ENCODE peak calls at places on chromosomes 12 and 14, in ten cellular contexts. F is right lobe of liver, O is astrocyte of the spinal cord, W is testis, U is thoracic aorta, T is PC-3, S is ovary, C is brain microvascular endothelial cell, A is Panc1, J is uterus. B is an unnamed sample.

GRCh38 chr12:95796225-95796981 is 5.8 kb upstream of the NTN4 start:
- DNase-seq in F (no peak), O (no peak), W (no peak), U (no peak), T (peak), S (no peak), C (no peak), A (no peak), J (no peak), B (no peak)

GRCh38 chr12:4032906-4033628 is 159.9 kb upstream of the PARP11 start:
- DNase-seq in F (no peak), O (no peak), W (no peak), U (no peak), T (peak), S (no peak), C (no peak), A (no peak), J (no peak), B (no peak)

GRCh38 chr12:6492838-6493579 is at the start of gene MRPL51:
- DNase-seq in F (peak), O (peak), W (peak), U (peak), T (peak), S (peak), C (peak), A (peak), J (peak), B (peak)

GRCh38 chr14:36068777-36069534 is 107.6 kb downstream of the PTCSC3 start:
- DNase-seq in F (no peak), O (peak), W (no peak), U (no peak), T (peak), S (no peak), C (peak), A (no peak), J (no peak), B (peak)

GRCh38 chr14:23327947-23328744 is 6.9 kb downstream of the PABPN1 start:
- DNase-seq in F (peak), O (peak), W (peak), U (no peak), T (peak), S (peak), C (peak), A (peak), J (peak), B (peak)

GRCh38 chr12:108349245-108349644 is 10.1 kb upstream of the CMKLR1 start:
- DNase-seq in F (no peak), O (peak), W (no peak), U (no peak), T (no peak), S (peak), C (peak), A (no peak), J (peak), B (no peak)

GRCh38 chr12:40622246-40622838 is 69.9 kb upstream of the CNTN1 start:
- DNase-seq in F (peak), O (peak), W (peak), U (peak), T (peak), S (peak), C (peak), A (peak), J (peak), B (peak)

GRCh38 chr14:41718477-41719166 is 111.9 kb downstream of the LRFN5 start:
- DNase-seq in F (no peak), O (no peak), W (no peak), U (no peak), T (peak), S (no peak), C (no peak), A (no peak), J (no peak), B (no peak)

GRCh38 chr12:127558363-127558762 is 708.6 kb upstream of the TMEM132C start:
- DNase-seq in F (no peak), O (peak), W (no peak), U (no peak), T (no peak), S (no peak), C (no peak), A (no peak), J (no peak), B (no peak)

GRCh38 chr14:66815687-66816086 is 307.7 kb downstream of the GPHN start:
- DNase-seq in F (no peak), O (no peak), W (no peak), U (no peak), T (no peak), S (no peak), C (no peak), A (no peak), J (no peak), B (no peak)

GRCh38 chr12:119942386-119942785 is 46.6 kb upstream of the BICDL1 start:
- DNase-seq in F (no peak), O (no peak), W (peak), U (no peak), T (no peak), S (no peak), C (no peak), A (no peak), J (no peak), B (no peak)

GRCh38 chr12:28958553-28959195 is 190.4 kb upstream of the FAR2 start:
- DNase-seq in F (no peak), O (peak), W (no peak), U (no peak), T (peak), S (no peak), C (peak), A (no peak), J (no peak), B (peak)

GRCh38 chr12:98514984-98515367 is 414 bp upstream of the TMPO start:
- DNase-seq in F (no peak), O (no peak), W (no peak), U (no peak), T (no peak), S (no peak), C (no peak), A (no peak), J (no peak), B (no peak)

GRCh38 chr12:97167598-97167997 is 260.5 kb downstream of the NEDD1 start:
- DNase-seq in F (no peak), O (peak), W (no peak), U (no peak), T (no peak), S (no peak), C (no peak), A (no peak), J (no peak), B (peak)

GRCh38 chr12:19739195-19739776 is 300.0 kb downstream of the AEBP2 start:
- DNase-seq in F (no peak), O (peak), W (peak), U (peak), T (peak), S (no peak), C (peak), A (no peak), J (no peak), B (peak)

GRCh38 chr14:61298834-61299233 is 17.7 kb upstream of the TMEM30B start:
- DNase-seq in F (no peak), O (no peak), W (no peak), U (no peak), T (no peak), S (no peak), C (no peak), A (no peak), J (no peak), B (no peak)

GRCh38 chr14:94174622-94175402 is 690 bp downstream of the PPP4R4 start:
- DNase-seq in F (peak), O (no peak), W (peak), U (no peak), T (no peak), S (peak), C (no peak), A (no peak), J (peak), B (no peak)

GRCh38 chr12:130131817-130132216 is 30.4 kb upstream of the FZD10 start:
- DNase-seq in F (no peak), O (no peak), W (no peak), U (no peak), T (no peak), S (no peak), C (no peak), A (no peak), J (no peak), B (no peak)

GRCh38 chr12:91493308-91493707 is 310.7 kb upstream of the DCN start:
- DNase-seq in F (no peak), O (no peak), W (no peak), U (no peak), T (peak), S (no peak), C (no peak), A (no peak), J (no peak), B (no peak)

GRCh38 chr14:103995876-103996275 is 53.5 kb upstream of the RD3L start:
- DNase-seq in F (no peak), O (no peak), W (no peak), U (no peak), T (no peak), S (no peak), C (no peak), A (no peak), J (no peak), B (no peak)

GRCh38 chr14:89899917-89900680 is 54.4 kb downstream of the EFCAB11 start:
- DNase-seq in F (no peak), O (peak), W (no peak), U (no peak), T (peak), S (no peak), C (no peak), A (no peak), J (no peak), B (no peak)

GRCh38 chr12:84955298-84955697 is 42.7 kb upstream of the SLC6A15 start:
- DNase-seq in F (no peak), O (no peak), W (no peak), U (no peak), T (no peak), S (no peak), C (no peak), A (no peak), J (no peak), B (no peak)

GRCh38 chr12:40970320-40970907 is 217.7 kb upstream of the PDZRN4 start:
- DNase-seq in F (no peak), O (no peak), W (no peak), U (no peak), T (peak), S (no peak), C (no peak), A (no peak), J (no peak), B (no peak)

GRCh38 chr14:50666772-50667490 is 1.2 kb downstream of the SAV1 start:
- DNase-seq in F (no peak), O (peak), W (peak), U (no peak), T (peak), S (peak), C (peak), A (no peak), J (peak), B (peak)

GRCh38 chr12:49388682-49389081 is 21.4 kb downstream of the SPATS2 start:
- DNase-seq in F (no peak), O (no peak), W (no peak), U (no peak), T (no peak), S (no peak), C (no peak), A (no peak), J (no peak), B (no peak)

GRCh38 chr14:54533100-54533499 is 23.4 kb downstream of the CGRRF1 start:
- DNase-seq in F (no peak), O (no peak), W (no peak), U (no peak), T (no peak), S (no peak), C (no peak), A (no peak), J (no peak), B (no peak)

DNA sequence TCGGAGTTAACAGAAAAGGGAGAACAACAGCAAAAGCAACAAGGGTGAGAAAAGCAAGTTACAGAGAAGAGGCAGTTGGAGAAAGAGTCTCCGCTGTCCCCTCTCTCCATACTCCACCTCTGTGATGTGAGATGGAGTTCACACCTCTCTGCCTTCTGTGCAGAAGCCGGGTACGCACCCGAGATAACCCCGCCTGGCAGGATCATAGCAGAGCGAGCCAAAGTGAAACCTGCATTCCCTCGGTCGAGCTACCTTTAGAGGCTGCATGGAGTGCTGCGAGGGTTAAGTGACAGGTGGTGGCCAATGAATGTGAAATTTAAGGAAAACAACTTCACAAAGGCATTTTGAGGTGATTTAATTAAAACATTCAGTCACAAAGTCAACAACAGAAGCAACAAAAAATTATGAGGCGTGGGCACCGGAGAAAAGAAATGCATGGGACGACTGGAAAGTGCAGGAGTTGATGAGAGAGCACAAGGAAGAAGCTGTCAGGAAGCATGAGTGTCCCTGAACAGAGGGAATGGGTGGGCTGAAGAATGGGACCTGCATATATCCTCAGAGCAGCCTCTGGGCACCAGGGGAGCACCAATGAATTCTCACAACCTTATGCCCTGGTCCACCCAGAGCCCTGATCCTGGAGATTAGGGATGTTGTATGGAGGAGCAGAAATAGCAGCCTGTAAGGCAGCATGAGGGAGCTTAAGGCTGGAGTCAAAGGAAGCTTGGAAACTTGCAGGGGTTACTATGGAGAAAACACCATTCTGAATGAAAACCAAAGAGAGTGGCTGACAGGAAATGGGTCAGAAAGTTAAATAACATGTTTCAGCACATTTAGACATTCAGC is 208.3 kb downstream of the EMP1 start:
- DNase-seq in F (no peak), O (no peak), W (no peak), U (no peak), T (no peak), S (no peak), C (no peak), A (no peak), J (no peak), B (no peak)
- H3K4me3 ChIP-seq in F (no peak), O (no peak), W (no peak), U (no peak), T (no peak), S (no peak), C (no peak), A (peak), J (no peak), B (no peak)

DNA sequence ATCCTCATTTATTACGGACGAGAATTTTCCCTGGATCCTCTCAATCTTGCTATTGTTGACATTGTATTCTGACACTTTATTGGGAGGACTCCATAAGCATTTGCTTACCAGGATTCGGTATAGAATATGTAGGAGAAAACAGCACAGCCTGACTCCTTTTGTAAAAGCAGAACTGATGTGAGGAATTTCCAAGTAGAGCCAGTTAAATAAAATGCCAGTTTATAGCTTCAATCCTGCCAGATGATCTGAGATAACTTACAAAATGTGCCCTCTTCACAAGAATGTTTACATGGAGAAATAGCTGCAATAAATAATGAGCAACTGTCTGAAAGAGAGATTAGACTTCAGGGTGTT is 332.9 kb upstream of the PRICKLE1 start:
- DNase-seq in F (no peak), O (no peak), W (no peak), U (no peak), T (no peak), S (no peak), C (no peak), A (no peak), J (no peak), B (no peak)
- H3K4me3 ChIP-seq in F (no peak), O (no peak), W (no peak), U (no peak), T (no peak), S (no peak), C (no peak), A (no peak), J (no peak), B (no peak)

GRCh38 chr12:2284321-2284813 is 231.6 kb downstream of the CACNA1C start:
- DNase-seq in F (no peak), O (peak), W (no peak), U (no peak), T (no peak), S (no peak), C (peak), A (no peak), J (no peak), B (peak)
- H3K4me3 ChIP-seq in F (no peak), O (no peak), W (no peak), U (peak), T (no peak), S (no peak), C (no peak), A (no peak), J (no peak), B (peak)

GRCh38 chr14:101884537-101885253 is 79.7 kb upstream of the DYNC1H1 start:
- DNase-seq in F (no peak), O (no peak), W (no peak), U (no peak), T (no peak), S (no peak), C (no peak), A (no peak), J (no peak), B (no peak)
- H3K4me3 ChIP-seq in F (no peak), O (no peak), W (no peak), U (no peak), T (no peak), S (no peak), C (no peak), A (no peak), J (no peak), B (no peak)

DNA sequence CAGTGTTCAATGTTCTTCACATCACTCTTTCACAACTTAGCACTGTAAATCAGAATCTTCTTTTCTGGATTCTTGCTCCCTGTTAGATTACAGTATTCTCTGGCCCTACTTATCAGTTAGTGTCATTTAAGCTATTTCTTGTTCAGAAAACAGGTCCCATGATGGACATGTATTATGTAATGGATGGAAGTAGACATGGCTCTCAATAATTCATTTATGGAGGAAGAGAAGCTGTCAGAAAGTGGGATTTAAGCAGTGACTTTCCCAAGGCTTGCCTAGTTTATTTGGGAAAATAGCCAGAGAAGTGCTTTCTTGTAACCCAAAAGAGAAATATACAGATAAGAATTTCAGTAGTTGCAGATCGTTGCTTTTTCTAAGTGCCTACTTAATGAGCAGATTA is 1.6 kb downstream of the ERC1 start:
- DNase-seq in F (no peak), O (no peak), W (no peak), U (no peak), T (peak), S (no peak), C (no peak), A (no peak), J (no peak), B (no peak)
- H3K4me3 ChIP-seq in F (no peak), O (no peak), W (no peak), U (no peak), T (peak), S (no peak), C (no peak), A (peak), J (no peak), B (no peak)

GRCh38 chr14:75523771-75524171 is 1.5 kb downstream of the BATF start:
- DNase-seq in F (no peak), O (no peak), W (no peak), U (no peak), T (peak), S (no peak), C (no peak), A (no peak), J (no peak), B (no peak)

GRCh38 chr14:75521415-75522199 is 662 bp upstream of the BATF start:
- DNase-seq in F (no peak), O (no peak), W (no peak), U (no peak), T (peak), S (no peak), C (no peak), A (no peak), J (no peak), B (no peak)

GRCh38 chr14:75522919-75523318 is 650 bp downstream of the BATF start:
- DNase-seq in F (no peak), O (no peak), W (no peak), U (no peak), T (no peak), S (no peak), C (no peak), A (no peak), J (no peak), B (no peak)

GRCh38 chr14:75520852-75521251 is 1.4 kb upstream of the BATF start:
- DNase-seq in F (no peak), O (no peak), W (no peak), U (no peak), T (no peak), S (no peak), C (no peak), A (no peak), J (no peak), B (no peak)

GRCh38 chr14:75522224-75522764 is at the start of gene BATF:
- DNase-seq in F (no peak), O (no peak), W (no peak), U (no peak), T (no peak), S (no peak), C (no peak), A (no peak), J (no peak), B (no peak)
- H3K4me3 ChIP-seq in F (peak), O (no peak), W (no peak), U (peak), T (no peak), S (no peak), C (no peak), A (no peak), J (no peak), B (no peak)

GRCh38 chr14:68449565-68450295 is 343.1 kb downstream of the ZFP36L1 start:
- DNase-seq in F (no peak), O (no peak), W (no peak), U (no peak), T (no peak), S (no peak), C (no peak), A (no peak), J (no peak), B (no peak)
- H3K4me3 ChIP-seq in F (no peak), O (no peak), W (no peak), U (no peak), T (no peak), S (no peak), C (no peak), A (no peak), J (no peak), B (no peak)

GRCh38 chr12:105332925-105333324 is 2.4 kb downstream of the C12orf75 start:
- DNase-seq in F (no peak), O (no peak), W (no peak), U (no peak), T (no peak), S (no peak), C (no peak), A (no peak), J (no peak), B (no peak)
- H3K4me3 ChIP-seq in F (no peak), O (no peak), W (no peak), U (no peak), T (peak), S (no peak), C (no peak), A (no peak), J (no peak), B (no peak)

GRCh38 chr14:76331328-76332011 is 44.5 kb upstream of the ESRRB start:
- DNase-seq in F (no peak), O (no peak), W (no peak), U (no peak), T (no peak), S (no peak), C (no peak), A (no peak), J (no peak), B (no peak)

GRCh38 chr14:76329150-76329881 is 46.6 kb upstream of the ESRRB start:
- DNase-seq in F (no peak), O (no peak), W (no peak), U (no peak), T (no peak), S (no peak), C (no peak), A (no peak), J (no peak), B (no peak)

GRCh38 chr14:76330411-76331327 is 45.3 kb upstream of the ESRRB start:
- DNase-seq in F (peak), O (no peak), W (no peak), U (no peak), T (no peak), S (no peak), C (no peak), A (no peak), J (no peak), B (no peak)

GRCh38 chr14:76328457-76329137 is 47.3 kb upstream of the ESRRB start:
- DNase-seq in F (no peak), O (no peak), W (no peak), U (no peak), T (no peak), S (no peak), C (no peak), A (no peak), J (no peak), B (no peak)

GRCh38 chr14:76329951-76330350 is 46.0 kb upstream of the ESRRB start:
- DNase-seq in F (no peak), O (no peak), W (no peak), U (no peak), T (no peak), S (no peak), C (no peak), A (no peak), J (no peak), B (no peak)
- H3K4me3 ChIP-seq in F (no peak), O (no peak), W (no peak), U (no peak), T (no peak), S (no peak), C (no peak), A (no peak), J (no peak), B (no peak)

GRCh38 chr12:110531741-110532333 is 29.7 kb downstream of the RAD9B start:
- DNase-seq in F (no peak), O (peak), W (no peak), U (no peak), T (peak), S (no peak), C (no peak), A (no peak), J (no peak), B (peak)
- H3K4me3 ChIP-seq in F (no peak), O (no peak), W (no peak), U (no peak), T (no peak), S (no peak), C (no peak), A (no peak), J (no peak), B (no peak)